ENCODE peak calls at places on chromosomes 6 and 20, in eight cellular contexts. N is activated CD4-positive, alpha-beta T cell treated with anti-CD3 and anti-CD28 coated beads, Interleukin-2, amount 50 U/mL, for 1 hour; V is cardiac fibroblast; K is activated T-cell treated with anti-CD3 and anti-CD28 coated beads, Interleukin-2, amount 50 U/mL, for 72 hours; T is left cardiac atrium; B is activated CD8-positive, alpha-beta memory T cell treated with anti-CD3 and anti-CD28 coated beads for 4 hours; Y is COR-L47; F is activated naive CD8-positive, alpha-beta T cell treated with anti-CD3 and anti-CD28 coated beads for 36 hours. G is an unnamed sample.

GRCh38 chr6:30787954-30788353 is 43.6 kb upstream of the IER3 start:
- DNase-seq in N (no peak), V (no peak), K (no peak), T (no peak), B (no peak), Y (no peak), F (peak), G (no peak)

GRCh38 chr20:13841206-13841605 is 56.4 kb downstream of the NDUFAF5 start:
- DNase-seq in N (no peak), V (no peak), K (no peak), T (no peak), B (no peak), Y (no peak), F (no peak), G (no peak)

GRCh38 chr20:42441196-42441861 is 748.4 kb downstream of the PTPRT start:
- DNase-seq in N (no peak), V (no peak), K (no peak), T (no peak), B (no peak), Y (no peak), F (no peak), G (no peak)

GRCh38 chr6:12150812-12151432 is 138.8 kb downstream of the HIVEP1 start:
- DNase-seq in N (peak), V (peak), K (no peak), T (no peak), B (peak), Y (no peak), F (peak), G (peak)

GRCh38 chr6:13545885-13546284 is 28.5 kb upstream of the SIRT5 start:
- DNase-seq in N (no peak), V (no peak), K (no peak), T (no peak), B (no peak), Y (no peak), F (no peak), G (no peak)

GRCh38 chr20:52746190-52746589 is 226.0 kb upstream of the TSHZ2 start:
- DNase-seq in N (no peak), V (no peak), K (no peak), T (no peak), B (no peak), Y (no peak), F (no peak), G (peak)

GRCh38 chr20:41360831-41361756 is 5.5 kb downstream of the EMILIN3 start:
- DNase-seq in N (no peak), V (no peak), K (no peak), T (no peak), B (no peak), Y (no peak), F (no peak), G (no peak)

GRCh38 chr20:63071541-63072181 is 64.9 kb upstream of the BHLHE23 start:
- DNase-seq in N (no peak), V (peak), K (peak), T (peak), B (no peak), Y (no peak), F (no peak), G (no peak)

GRCh38 chr6:51675020-51675419 is 412.4 kb downstream of the PKHD1 start:
- DNase-seq in N (no peak), V (no peak), K (no peak), T (no peak), B (no peak), Y (no peak), F (no peak), G (no peak)

GRCh38 chr6:31663961-31664789 is 622 bp downstream of the GPANK1 start:
- DNase-seq in N (no peak), V (peak), K (peak), T (peak), B (no peak), Y (no peak), F (no peak), G (no peak)

GRCh38 chr6:160462551-160463109 is 114.5 kb downstream of the SLC22A3 start:
- DNase-seq in N (peak), V (peak), K (peak), T (no peak), B (peak), Y (no peak), F (peak), G (no peak)

GRCh38 chr6:53300656-53301551 is 47.8 kb downstream of the ELOVL5 start:
- DNase-seq in N (peak), V (peak), K (peak), T (peak), B (no peak), Y (no peak), F (no peak), G (no peak)

GRCh38 chr6:97064578-97064977 is 140.1 kb downstream of the KLHL32 start:
- DNase-seq in N (no peak), V (no peak), K (no peak), T (no peak), B (no peak), Y (no peak), F (no peak), G (no peak)

GRCh38 chr6:83371428-83371827 is 59.4 kb downstream of the ME1 start:
- DNase-seq in N (no peak), V (peak), K (no peak), T (no peak), B (no peak), Y (no peak), F (no peak), G (no peak)

GRCh38 chr20:63020681-63021080 is 13.9 kb upstream of the BHLHE23 start:
- DNase-seq in N (no peak), V (no peak), K (no peak), T (no peak), B (no peak), Y (no peak), F (no peak), G (no peak)

GRCh38 chr6:18530201-18530600 is 143.1 kb downstream of the RNF144B start:
- DNase-seq in N (no peak), V (no peak), K (no peak), T (no peak), B (no peak), Y (no peak), F (no peak), G (no peak)

GRCh38 chr20:48785256-48785655 is 42.5 kb downstream of the PREX1 start:
- DNase-seq in N (no peak), V (no peak), K (no peak), T (no peak), B (no peak), Y (no peak), F (no peak), G (no peak)

GRCh38 chr20:32582659-32583580 is 2.2 kb downstream of the NOL4L start:
- DNase-seq in N (peak), V (no peak), K (peak), T (peak), B (no peak), Y (no peak), F (peak), G (no peak)

GRCh38 chr20:50898475-50898874 is 32.8 kb downstream of the ADNP start:
- DNase-seq in N (no peak), V (no peak), K (no peak), T (no peak), B (no peak), Y (no peak), F (no peak), G (no peak)

GRCh38 chr6:100856146-100856545 is 25.0 kb downstream of the ASCC3 start:
- DNase-seq in N (no peak), V (no peak), K (no peak), T (no peak), B (no peak), Y (no peak), F (no peak), G (no peak)

GRCh38 chr6:144156334-144156733 is 6.0 kb downstream of the STX11 start:
- DNase-seq in N (no peak), V (no peak), K (no peak), T (no peak), B (no peak), Y (no peak), F (no peak), G (no peak)

GRCh38 chr6:134093007-134093573 is 40.7 kb upstream of the SLC2A12 start:
- DNase-seq in N (no peak), V (no peak), K (no peak), T (no peak), B (no peak), Y (no peak), F (no peak), G (no peak)

GRCh38 chr6:99187429-99187828 is 162.0 kb downstream of the FAXC start:
- DNase-seq in N (no peak), V (no peak), K (no peak), T (no peak), B (no peak), Y (no peak), F (no peak), G (no peak)

GRCh38 chr6:35195120-35195780 is 18.5 kb upstream of the SCUBE3 start:
- DNase-seq in N (no peak), V (peak), K (no peak), T (no peak), B (no peak), Y (no peak), F (no peak), G (no peak)

GRCh38 chr6:83167726-83168278 is 25.3 kb downstream of the PGM3 start:
- DNase-seq in N (no peak), V (no peak), K (no peak), T (no peak), B (no peak), Y (no peak), F (no peak), G (no peak)